ENCODE peak calls at places on chromosomes 5 and 9, in seven cellular contexts. K is prostate gland; U is endothelial cell of umbilical vein; Z is endodermal cell; J is CD8-positive, alpha-beta T cell; G is neural progenitor cell; V is Panc1. S is an unnamed sample.

GRCh38 chr5:78627175-78627574 is 21.4 kb downstream of the LHFPL2 start:
- DNase-seq in K (no peak), U (peak; percentile 44), Z (peak; percentile 49), J (no peak), G (no peak), V (no peak), S (no peak)

GRCh38 chr5:83547156-83547555 is 75.6 kb downstream of the VCAN start:
- DNase-seq in K (no peak), U (no peak), Z (no peak), J (no peak), G (no peak), V (no peak), S (no peak)

GRCh38 chr5:142597025-142597424 is 88.9 kb downstream of the FGF1 start:
- DNase-seq in K (no peak), U (no peak), Z (no peak), J (no peak), G (no peak), V (no peak), S (no peak)

GRCh38 chr5:38871790-38872551 is 26.2 kb downstream of the OSMR start:
- DNase-seq in K (no peak), U (peak; percentile 87), Z (no peak), J (no peak), G (no peak), V (peak; percentile 99), S (peak; percentile 46)

GRCh38 chr9:34451545-34451944 is 6.8 kb downstream of the FAM219A start:
- DNase-seq in K (no peak), U (no peak), Z (no peak), J (no peak), G (no peak), V (no peak), S (no peak)

GRCh38 chr9:109969559-109970237 is 189.7 kb downstream of the PALM2AKAP2 start:
- DNase-seq in K (no peak), U (peak; percentile 98), Z (no peak), J (no peak), G (no peak), V (no peak), S (no peak)

GRCh38 chr5:180171568-180172094 is 37.4 kb downstream of the RASGEF1C start:
- DNase-seq in K (no peak), U (no peak), Z (no peak), J (no peak), G (no peak), V (no peak), S (no peak)

GRCh38 chr5:61496406-61497307 is 164.6 kb downstream of the ZSWIM6 start:
- DNase-seq in K (no peak), U (no peak), Z (no peak), J (no peak), G (peak; percentile 82), V (no peak), S (peak; percentile 73)

GRCh38 chr5:88049156-88049555 is 219.5 kb downstream of the TMEM161B start:
- DNase-seq in K (no peak), U (no peak), Z (no peak), J (no peak), G (no peak), V (no peak), S (no peak)

GRCh38 chr9:92641092-92641809 is 28.7 kb downstream of the IPPK start:
- DNase-seq in K (no peak), U (no peak), Z (no peak), J (no peak), G (no peak), V (no peak), S (no peak)
- H3K36me3 ChIP-seq in K (no peaks in the 10 kb centered on the region), U (peaks cover 42% of the 10 kb centered on the region), Z (peaks cover 56% of the 10 kb centered on the region), J (peaks cover 45% of the 10 kb centered on the region), G (no peaks in the 10 kb centered on the region), V (peaks cover 2% of the 10 kb centered on the region), S (peaks cover 39% of the 10 kb centered on the region)

GRCh38 chr9:77271023-77271690 is 93.8 kb downstream of the VPS13A start:
- DNase-seq in K (no peak), U (no peak), Z (no peak), J (no peak), G (no peak), V (no peak), S (no peak)

GRCh38 chr9:77277719-77278118 is 100.4 kb downstream of the VPS13A start:
- DNase-seq in K (no peak), U (no peak), Z (no peak), J (no peak), G (no peak), V (no peak), S (no peak)

GRCh38 chr9:77276799-77277198 is 99.5 kb downstream of the VPS13A start:
- DNase-seq in K (no peak), U (no peak), Z (no peak), J (no peak), G (no peak), V (no peak), S (no peak)
- TF ChIP-seq CTCF in K (no peak), U (no peak), Z (peak; percentile 47), J (no peak), G (no peak), V (peak; percentile 3), S (peak; percentile 22)

DNA sequence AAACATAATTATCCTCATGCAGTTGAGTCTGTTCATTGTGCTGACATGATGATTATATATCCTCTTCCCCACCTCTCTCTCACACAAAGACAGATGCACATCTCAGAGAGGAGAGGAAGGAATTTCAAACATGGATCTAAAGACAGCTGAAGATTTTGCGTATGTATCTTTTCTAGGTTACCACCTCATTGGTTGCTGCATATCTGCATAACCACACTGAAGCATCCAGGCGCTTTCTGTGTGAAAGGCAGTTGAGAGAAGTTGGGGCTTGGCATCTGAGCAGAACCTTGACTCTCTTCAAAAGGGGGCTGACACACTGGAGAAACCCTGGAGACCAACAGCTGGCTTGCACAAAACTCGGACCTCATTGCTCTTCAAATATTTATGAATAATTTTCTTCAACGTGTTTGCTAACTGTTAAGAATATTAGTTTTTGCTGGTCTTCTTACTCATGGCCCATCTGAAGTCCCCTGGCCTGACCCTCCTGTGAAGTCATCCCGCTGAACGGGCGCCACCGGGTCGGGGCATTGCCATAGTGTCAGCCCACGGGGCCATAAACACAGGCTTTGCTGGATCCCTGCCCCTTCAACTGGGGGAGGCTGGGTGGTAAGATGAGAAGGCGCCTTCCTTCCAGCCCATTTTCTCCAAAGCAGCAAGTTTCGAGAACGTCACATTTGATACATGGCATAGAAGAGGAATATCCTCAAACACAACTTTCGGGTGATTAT is 593.2 kb upstream of the CLINT1 start:
- DNase-seq in K (no peak), U (no peak), Z (no peak), J (no peak), G (no peak), V (no peak), S (no peak)
- H3K27ac ChIP-seq in K (no peak overlapping the region), U (no peak overlapping the region), Z (peak overlapping the region; percentile 50), J (no peak overlapping the region), G (no peak overlapping the region), V (no peak overlapping the region), S (no peak overlapping the region)

GRCh38 chr9:36584626-36585460 is 12.1 kb downstream of the MELK start:
- DNase-seq in K (no peak), U (no peak), Z (no peak), J (no peak), G (no peak), V (no peak), S (no peak)

GRCh38 chr9:36592801-36593583 is 20.3 kb downstream of the MELK start:
- DNase-seq in K (no peak), U (peak; percentile 11), Z (no peak), J (no peak), G (no peak), V (no peak), S (no peak)

GRCh38 chr9:36594228-36594627 is 21.5 kb downstream of the MELK start:
- DNase-seq in K (no peak), U (no peak), Z (no peak), J (no peak), G (no peak), V (no peak), S (no peak)

GRCh38 chr9:36590246-36590645 is 17.6 kb downstream of the MELK start:
- DNase-seq in K (no peak), U (no peak), Z (no peak), J (no peak), G (no peak), V (no peak), S (no peak)
- H3K36me3 ChIP-seq in K (no peaks in the 10 kb centered on the region), U (no peaks in the 10 kb centered on the region), Z (peaks cover 76% of the 10 kb centered on the region), J (no peaks in the 10 kb centered on the region), G (peaks cover 17% of the 10 kb centered on the region), V (peaks cover 29% of the 10 kb centered on the region), S (peaks cover 74% of the 10 kb centered on the region)

GRCh38 chr5:116359575-116359974 is 215.0 kb downstream of the SEMA6A start:
- DNase-seq in K (no peak), U (peak; percentile 40), Z (no peak), J (no peak), G (no peak), V (no peak), S (peak; percentile 36)

GRCh38 chr5:116355819-116356601 is 218.6 kb downstream of the SEMA6A start:
- DNase-seq in K (no peak), U (no peak), Z (no peak), J (no peak), G (no peak), V (no peak), S (peak; percentile 23)

GRCh38 chr5:116358015-116358523 is 216.6 kb downstream of the SEMA6A start:
- DNase-seq in K (no peak), U (no peak), Z (no peak), J (no peak), G (no peak), V (no peak), S (no peak)

GRCh38 chr5:116358911-116359418 is 215.7 kb downstream of the SEMA6A start:
- DNase-seq in K (no peak), U (no peak), Z (no peak), J (no peak), G (no peak), V (no peak), S (no peak)

GRCh38 chr5:116354699-116355098 is 219.9 kb downstream of the SEMA6A start:
- DNase-seq in K (no peak), U (no peak), Z (no peak), J (no peak), G (no peak), V (no peak), S (no peak)
- TF ChIP-seq CTCF in K (no peak), U (no peak), Z (no peak), J (no peak), G (no peak), V (no peak), S (no peak)

GRCh38 chr5:173782671-173783101 is 105.5 kb upstream of the CPEB4 start:
- DNase-seq in K (no peak), U (no peak), Z (no peak), J (no peak), G (no peak), V (no peak), S (no peak)
- H3K27ac ChIP-seq in K (peak overlapping the region; percentile 37), U (peak overlapping the region; percentile 99), Z (no peak overlapping the region), J (no peak overlapping the region), G (no peak overlapping the region), V (no peak overlapping the region), S (no peak overlapping the region)

S was measured in A673.